ENCODE peak calls at places on chromosomes 13 and 19, in eight cellular contexts. One of them, this sample, is unnamed.

GRCh38 chr13:112771877-112772538 is 82.2 kb downstream of the ATP11A start:
- DNase-seq in stimulated activated CD4-positive, alpha-beta T cell treated with anti-CD3 and anti-CD28 coated beads, Interleukin-1b, Interleukin-23, amount 100 ng/mL, for 1 hour: no peak
- DNase-seq in GM04503: no peak
- DNase-seq in HT-29: no peak
- DNase-seq in NCI-H2029: peak
- DNase-seq in PC-3: no peak
- DNase-seq in AML-193: no peak
- DNase-seq in T-helper 1 cell: no peak
- DNase-seq in this sample: peak

GRCh38 chr19:5143471-5144411 is 174.8 kb downstream of the KDM4B start:
- DNase-seq in stimulated activated CD4-positive, alpha-beta T cell treated with anti-CD3 and anti-CD28 coated beads, Interleukin-1b, Interleukin-23, amount 100 ng/mL, for 1 hour: no peak
- DNase-seq in GM04503: no peak
- DNase-seq in HT-29: no peak
- DNase-seq in NCI-H2029: no peak
- DNase-seq in PC-3: no peak
- DNase-seq in AML-193: no peak
- DNase-seq in T-helper 1 cell: no peak
- DNase-seq in this sample: no peak

GRCh38 chr13:112688560-112689497 is 1.0 kb upstream of the ATP11A start:
- DNase-seq in stimulated activated CD4-positive, alpha-beta T cell treated with anti-CD3 and anti-CD28 coated beads, Interleukin-1b, Interleukin-23, amount 100 ng/mL, for 1 hour: no peak
- DNase-seq in GM04503: no peak
- DNase-seq in HT-29: no peak
- DNase-seq in NCI-H2029: no peak
- DNase-seq in PC-3: no peak
- DNase-seq in AML-193: peak
- DNase-seq in T-helper 1 cell: peak
- DNase-seq in this sample: no peak

GRCh38 chr13:60611523-60611922 is 214.5 kb downstream of the TDRD3 start:
- DNase-seq in stimulated activated CD4-positive, alpha-beta T cell treated with anti-CD3 and anti-CD28 coated beads, Interleukin-1b, Interleukin-23, amount 100 ng/mL, for 1 hour: no peak
- DNase-seq in GM04503: no peak
- DNase-seq in HT-29: no peak
- DNase-seq in NCI-H2029: no peak
- DNase-seq in PC-3: no peak
- DNase-seq in AML-193: no peak
- DNase-seq in T-helper 1 cell: no peak
- DNase-seq in this sample: no peak

GRCh38 chr19:16355293-16356043 is 30.8 kb downstream of the KLF2 start:
- DNase-seq in stimulated activated CD4-positive, alpha-beta T cell treated with anti-CD3 and anti-CD28 coated beads, Interleukin-1b, Interleukin-23, amount 100 ng/mL, for 1 hour: no peak
- DNase-seq in GM04503: no peak
- DNase-seq in HT-29: no peak
- DNase-seq in NCI-H2029: no peak
- DNase-seq in PC-3: no peak
- DNase-seq in AML-193: no peak
- DNase-seq in T-helper 1 cell: no peak
- DNase-seq in this sample: no peak

GRCh38 chr19:18590273-18591272 is 2.0 kb downstream of the REX1BD start:
- DNase-seq in stimulated activated CD4-positive, alpha-beta T cell treated with anti-CD3 and anti-CD28 coated beads, Interleukin-1b, Interleukin-23, amount 100 ng/mL, for 1 hour: no peak
- DNase-seq in GM04503: no peak
- DNase-seq in HT-29: no peak
- DNase-seq in NCI-H2029: peak
- DNase-seq in PC-3: no peak
- DNase-seq in AML-193: peak
- DNase-seq in T-helper 1 cell: peak
- DNase-seq in this sample: peak

GRCh38 chr19:42280761-42281174 is 11.7 kb downstream of the CIC start:
- DNase-seq in stimulated activated CD4-positive, alpha-beta T cell treated with anti-CD3 and anti-CD28 coated beads, Interleukin-1b, Interleukin-23, amount 100 ng/mL, for 1 hour: no peak
- DNase-seq in GM04503: no peak
- DNase-seq in HT-29: no peak
- DNase-seq in NCI-H2029: no peak
- DNase-seq in PC-3: no peak
- DNase-seq in AML-193: no peak
- DNase-seq in T-helper 1 cell: no peak
- DNase-seq in this sample: peak

GRCh38 chr13:113982296-113982661 is 8.4 kb upstream of the C13orf46 start:
- DNase-seq in stimulated activated CD4-positive, alpha-beta T cell treated with anti-CD3 and anti-CD28 coated beads, Interleukin-1b, Interleukin-23, amount 100 ng/mL, for 1 hour: no peak
- DNase-seq in GM04503: no peak
- DNase-seq in HT-29: no peak
- DNase-seq in NCI-H2029: no peak
- DNase-seq in PC-3: no peak
- DNase-seq in AML-193: no peak
- DNase-seq in T-helper 1 cell: no peak
- DNase-seq in this sample: no peak

GRCh38 chr19:35262101-35262761 is 6.5 kb upstream of the USF2 start:
- DNase-seq in stimulated activated CD4-positive, alpha-beta T cell treated with anti-CD3 and anti-CD28 coated beads, Interleukin-1b, Interleukin-23, amount 100 ng/mL, for 1 hour: no peak
- DNase-seq in GM04503: no peak
- DNase-seq in HT-29: no peak
- DNase-seq in NCI-H2029: no peak
- DNase-seq in PC-3: no peak
- DNase-seq in AML-193: no peak
- DNase-seq in T-helper 1 cell: no peak
- DNase-seq in this sample: no peak

GRCh38 chr19:18541258-18541991 is 1.9 kb downstream of the FKBP8 start:
- DNase-seq in stimulated activated CD4-positive, alpha-beta T cell treated with anti-CD3 and anti-CD28 coated beads, Interleukin-1b, Interleukin-23, amount 100 ng/mL, for 1 hour: no peak
- DNase-seq in GM04503: no peak
- DNase-seq in HT-29: no peak
- DNase-seq in NCI-H2029: no peak
- DNase-seq in PC-3: no peak
- DNase-seq in AML-193: no peak
- DNase-seq in T-helper 1 cell: no peak
- DNase-seq in this sample: no peak

GRCh38 chr19:29303035-29303706 is 90.2 kb upstream of the UQCRFS1 start:
- DNase-seq in stimulated activated CD4-positive, alpha-beta T cell treated with anti-CD3 and anti-CD28 coated beads, Interleukin-1b, Interleukin-23, amount 100 ng/mL, for 1 hour: no peak
- DNase-seq in GM04503: no peak
- DNase-seq in HT-29: no peak
- DNase-seq in NCI-H2029: no peak
- DNase-seq in PC-3: no peak
- DNase-seq in AML-193: no peak
- DNase-seq in T-helper 1 cell: no peak
- DNase-seq in this sample: no peak

GRCh38 chr19:33580026-33580644 is 41.6 kb upstream of the CHST8 start:
- DNase-seq in stimulated activated CD4-positive, alpha-beta T cell treated with anti-CD3 and anti-CD28 coated beads, Interleukin-1b, Interleukin-23, amount 100 ng/mL, for 1 hour: no peak
- DNase-seq in GM04503: no peak
- DNase-seq in HT-29: peak
- DNase-seq in NCI-H2029: peak
- DNase-seq in PC-3: peak
- DNase-seq in AML-193: no peak
- DNase-seq in T-helper 1 cell: no peak
- DNase-seq in this sample: peak

GRCh38 chr19:15129856-15130580 is 22.8 kb downstream of the SYDE1 start:
- DNase-seq in stimulated activated CD4-positive, alpha-beta T cell treated with anti-CD3 and anti-CD28 coated beads, Interleukin-1b, Interleukin-23, amount 100 ng/mL, for 1 hour: no peak
- DNase-seq in GM04503: no peak
- DNase-seq in HT-29: peak
- DNase-seq in NCI-H2029: no peak
- DNase-seq in PC-3: peak
- DNase-seq in AML-193: no peak
- DNase-seq in T-helper 1 cell: peak
- DNase-seq in this sample: no peak